ENCODE peak calls at places on chromosomes 1 and 21, in four cellular contexts. M is HL-60, U is GM12878, C is K562. D is an unnamed sample.

GRCh38 chr1:196070940-196071339 is 537.3 kb downstream of the KCNT2 start:
- DNase-seq in M (no peak), U (no peak), C (no peak), D (no peak)

GRCh38 chr1:35181790-35182455 is 11.0 kb downstream of the SFPQ start:
- DNase-seq in M (no peak), U (no peak), C (peak), D (no peak)

GRCh38 chr1:30414086-30414850 is 309.1 kb downstream of the MATN1 start:
- DNase-seq in M (no peak), U (no peak), C (no peak), D (no peak)

GRCh38 chr1:178094752-178095645 is 1.1 kb downstream of the RASAL2 start:
- DNase-seq in M (no peak), U (no peak), C (no peak), D (no peak)

GRCh38 chr1:182484531-182485257 is 34.7 kb downstream of the RGSL1 start:
- DNase-seq in M (peak), U (peak), C (no peak), D (peak)

GRCh38 chr1:46342084-46342656 is 1.6 kb downstream of the NSUN4 start:
- DNase-seq in M (peak), U (peak), C (peak), D (peak)

GRCh38 chr21:19792004-19792403 is 1206.2 kb upstream of the NCAM2 start:
- DNase-seq in M (no peak), U (no peak), C (no peak), D (no peak)

GRCh38 chr1:156584813-156585212 is 5.3 kb downstream of the TTC24 start:
- DNase-seq in M (no peak), U (no peak), C (peak), D (no peak)

GRCh38 chr1:158089476-158089875 is 91.2 kb upstream of the CD1D start:
- DNase-seq in M (no peak), U (no peak), C (no peak), D (no peak)

GRCh38 chr1:39363267-39363666 is 128.2 kb upstream of the BMP8A start:
- DNase-seq in M (no peak), U (no peak), C (no peak), D (no peak)

GRCh38 chr1:206921772-206922265 is at the start of gene FCMR:
- DNase-seq in M (no peak), U (peak), C (no peak), D (no peak)

GRCh38 chr1:221415626-221416025 is 326.3 kb downstream of the DUSP10 start:
- DNase-seq in M (no peak), U (no peak), C (no peak), D (no peak)

GRCh38 chr1:33462449-33463164 is 9.8 kb upstream of the ZSCAN20 start:
- DNase-seq in M (no peak), U (no peak), C (no peak), D (no peak)

GRCh38 chr1:244840219-244840794 is 4.8 kb downstream of the COX20 start:
- DNase-seq in M (peak), U (no peak), C (no peak), D (no peak)
- TF ChIP-seq POLR2AphosphoS5 in M (peak), U (no peak), C (peak), D (no peak)

GRCh38 chr1:62436039-62436465 is 797 bp upstream of the USP1 start:
- DNase-seq in M (no peak), U (no peak), C (no peak), D (peak)
- TF ChIP-seq SPI1 in M (peak), U (peak), C (no peak), D (peak)

GRCh38 chr1:17533201-17533600 is 6.3 kb upstream of the ARHGEF10L start:
- DNase-seq in M (no peak), U (no peak), C (no peak), D (no peak)

GRCh38 chr1:17531343-17531681 is 8.2 kb upstream of the ARHGEF10L start:
- DNase-seq in M (no peak), U (no peak), C (no peak), D (no peak)

GRCh38 chr1:17535300-17535937 is 4.1 kb upstream of the ARHGEF10L start:
- DNase-seq in M (no peak), U (no peak), C (no peak), D (no peak)

GRCh38 chr1:17529381-17529780 is 10.1 kb upstream of the ARHGEF10L start:
- DNase-seq in M (no peak), U (no peak), C (no peak), D (no peak)

GRCh38 chr1:17531682-17532487 is 7.6 kb upstream of the ARHGEF10L start:
- DNase-seq in M (no peak), U (no peak), C (no peak), D (no peak)
- TF ChIP-seq POLR2AphosphoS5 in M (no peak), U (no peak), C (no peak), D (no peak)

GRCh38 chr1:154689063-154689462 is 81.1 kb upstream of the ADAR start:
- DNase-seq in M (no peak), U (no peak), C (no peak), D (no peak)

GRCh38 chr1:154682252-154682651 is 74.3 kb upstream of the ADAR start:
- DNase-seq in M (no peak), U (no peak), C (no peak), D (no peak)

GRCh38 chr1:154683820-154684219 is 75.8 kb upstream of the ADAR start:
- DNase-seq in M (no peak), U (no peak), C (no peak), D (no peak)

DNA sequence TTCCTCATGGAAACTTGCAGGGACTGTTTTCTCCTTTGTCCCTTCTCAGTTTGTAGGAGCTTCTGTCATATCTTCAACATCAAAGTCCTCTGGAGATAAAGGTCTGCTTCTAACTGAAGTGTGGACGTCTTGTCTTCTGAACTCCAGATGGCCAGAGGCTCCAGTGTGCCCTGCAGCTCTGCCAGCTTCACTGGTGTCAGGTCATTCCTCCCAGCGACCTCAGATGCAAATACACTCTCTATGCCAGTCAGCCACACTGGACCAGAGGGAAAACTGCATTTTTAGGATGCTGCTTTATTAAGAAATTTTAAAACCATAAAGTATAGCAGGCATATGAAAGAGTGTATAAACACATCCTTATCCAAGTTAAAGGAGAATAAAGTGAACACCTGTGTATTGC is 78.5 kb upstream of the ADAR start:
- DNase-seq in M (no peak), U (no peak), C (no peak), D (no peak)
- TF ChIP-seq SPI1 in M (no peak), U (no peak), C (no peak), D (no peak)

DNA sequence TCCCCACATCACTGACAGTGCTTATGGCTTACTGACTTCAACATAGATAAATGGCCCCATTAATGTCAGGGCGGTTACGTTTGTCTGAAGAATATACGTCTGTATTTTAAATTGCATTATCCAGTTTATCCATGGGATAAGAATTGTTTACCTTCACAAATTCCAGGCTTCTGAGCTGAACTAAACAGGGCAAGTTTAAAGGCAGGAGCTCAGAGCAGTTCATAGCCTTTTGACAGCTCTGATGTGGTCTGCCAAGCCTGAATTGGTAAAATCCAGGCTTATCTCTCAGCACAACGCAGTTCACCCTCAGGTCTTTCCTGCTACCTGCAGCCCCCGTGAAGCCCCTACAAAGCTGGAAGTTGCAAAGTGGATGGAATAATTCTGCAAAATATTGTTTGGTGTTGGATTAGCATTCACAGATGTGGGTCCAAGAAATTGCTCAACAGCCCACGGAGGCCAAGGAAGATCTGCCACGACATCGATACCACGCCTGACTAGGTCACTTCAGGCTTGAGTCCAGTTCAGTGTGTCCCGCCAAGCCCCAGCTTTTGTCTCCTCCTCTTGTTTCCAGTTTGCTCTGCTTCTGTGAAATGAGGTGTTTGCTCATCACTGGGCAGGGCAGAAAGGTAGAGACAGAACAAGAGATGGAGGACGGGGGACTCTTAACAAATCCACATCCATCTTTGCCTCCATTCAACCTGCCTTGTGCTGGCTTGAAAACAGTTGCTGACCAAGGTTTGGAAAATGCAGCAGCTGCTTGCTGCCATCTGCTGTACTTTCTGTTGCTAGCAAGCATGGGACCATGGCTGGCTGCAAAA is 79.8 kb upstream of the GREM2 start:
- DNase-seq in M (no peak), U (no peak), C (no peak), D (no peak)
- TF ChIP-seq POLR2AphosphoS5 in M (no peak), U (no peak), C (no peak), D (no peak)

GRCh38 chr1:201893431-201893830 is 4.7 kb downstream of the SHISA4 start:
- DNase-seq in M (no peak), U (no peak), C (no peak), D (no peak)

GRCh38 chr1:201892211-201892610 is 3.5 kb downstream of the SHISA4 start:
- DNase-seq in M (no peak), U (no peak), C (no peak), D (no peak)

GRCh38 chr1:201890223-201890622 is 1.5 kb downstream of the SHISA4 start:
- DNase-seq in M (no peak), U (no peak), C (peak), D (no peak)

GRCh38 chr1:201890806-201891450 is 2.2 kb downstream of the SHISA4 start:
- DNase-seq in M (no peak), U (no peak), C (no peak), D (no peak)

DNA sequence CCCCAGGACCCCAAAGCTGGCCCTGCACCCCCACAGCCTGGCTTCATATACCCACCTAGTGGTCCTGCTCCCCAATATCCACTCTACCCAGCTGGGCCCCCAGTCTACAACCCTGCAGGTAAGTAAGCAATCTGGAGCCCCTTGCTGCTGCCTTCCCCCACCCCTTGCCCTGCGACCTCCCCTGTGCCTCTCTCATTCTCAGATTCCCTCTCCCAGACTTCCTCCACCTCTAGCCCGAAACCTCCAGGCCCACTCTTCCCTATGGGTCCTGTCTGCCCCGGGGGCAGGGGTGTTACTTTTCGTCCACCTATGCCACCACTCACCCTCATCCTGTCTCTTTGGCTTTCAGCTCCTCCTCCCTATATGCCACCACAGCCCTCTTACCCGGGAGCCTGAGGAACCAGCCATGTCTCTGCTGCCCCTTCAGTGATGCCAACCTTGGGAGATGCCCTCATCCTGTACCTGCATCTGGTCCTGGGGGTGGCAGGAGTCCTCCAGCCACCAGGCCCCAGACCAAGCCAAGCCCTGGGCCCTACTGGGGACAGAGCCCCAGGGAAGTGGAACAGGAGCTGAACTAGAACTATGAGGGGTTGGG is 2.9 kb downstream of the SHISA4 start:
- DNase-seq in M (no peak), U (no peak), C (no peak), D (no peak)
- TF ChIP-seq SPI1 in M (no peak), U (no peak), C (no peak), D (no peak)

GRCh38 chr1:197927908-197928665 is 10.9 kb downstream of the LHX9 start:
- DNase-seq in M (no peak), U (no peak), C (no peak), D (no peak)
- TF ChIP-seq POLR2AphosphoS5 in M (no peak), U (no peak), C (no peak), D (no peak)